ENCODE peak calls at places on chromosomes 16 and 17, in four cellular contexts. One of them, this sample, is unnamed.
A peak's percentile ranks its signal among the peaks of the same experiment; 100 is the strongest.

GRCh38 chr17:39719563-39719962 is 10.8 kb downstream of the MIEN1 start:
- DNase-seq in H1: no peak
- DNase-seq in HepG2: no peak
- DNase-seq in GM12878: no peak
- DNase-seq in this sample: no peak

GRCh38 chr17:79294459-79295071 is 219.9 kb downstream of the ENGASE start:
- DNase-seq in GM12878: no peak
- DNase-seq in H1: peak; percentile 62
- DNase-seq in HepG2: peak; percentile 36
- DNase-seq in this sample: peak; percentile 66

GRCh38 chr17:66727634-66728570 is 107.0 kb upstream of the CACNG5 start:
- DNase-seq in H1: peak; percentile 31
- DNase-seq in GM12878: no peak
- DNase-seq in HepG2: peak; percentile 47
- DNase-seq in this sample: peak; percentile 52

GRCh38 chr17:6611231-6611630 is 29.3 kb downstream of the KIAA0753 start:
- DNase-seq in GM12878: no peak
- DNase-seq in HepG2: no peak
- DNase-seq in H1: no peak
- DNase-seq in this sample: no peak

GRCh38 chr17:47785538-47786123 is 36.0 kb downstream of the OSBPL7 start:
- DNase-seq in HepG2: peak; percentile 52
- DNase-seq in H1: no peak
- DNase-seq in GM12878: no peak
- DNase-seq in this sample: no peak

GRCh38 chr17:68431661-68432071 is 25.6 kb downstream of the WIPI1 start:
- DNase-seq in H1: no peak
- DNase-seq in HepG2: peak; percentile 25
- DNase-seq in GM12878: no peak
- DNase-seq in this sample: no peak

GRCh38 chr17:57832711-57833596 is 16.9 kb downstream of the MRPS23 start:
- DNase-seq in H1: peak; percentile 13
- DNase-seq in GM12878: no peak
- DNase-seq in HepG2: peak; percentile 72
- DNase-seq in this sample: peak; percentile 70

GRCh38 chr16:29836623-29837022 is 16.4 kb downstream of the MVP start:
- DNase-seq in HepG2: no peak
- DNase-seq in GM12878: no peak
- DNase-seq in H1: no peak
- DNase-seq in this sample: no peak

GRCh38 chr17:17164676-17165075 is 41.5 kb downstream of the PLD6 start:
- DNase-seq in HepG2: no peak
- DNase-seq in GM12878: no peak
- DNase-seq in H1: no peak
- DNase-seq in this sample: no peak

GRCh38 chr17:42178817-42179216 is 2.1 kb downstream of the KCNH4 start:
- DNase-seq in HepG2: no peak
- DNase-seq in GM12878: no peak
- DNase-seq in H1: no peak
- DNase-seq in this sample: no peak

GRCh38 chr16:47486856-47487255 is 25.7 kb downstream of the PHKB start:
- DNase-seq in GM12878: no peak
- DNase-seq in H1: no peak
- DNase-seq in HepG2: no peak
- DNase-seq in this sample: no peak

GRCh38 chr16:61820398-61820797 is 215.8 kb downstream of the CDH8 start:
- DNase-seq in HepG2: no peak
- DNase-seq in GM12878: no peak
- DNase-seq in H1: no peak
- DNase-seq in this sample: no peak

GRCh38 chr16:68987734-68988457 is 117.6 kb upstream of the HAS3 start:
- DNase-seq in GM12878: no peak
- DNase-seq in HepG2: no peak
- DNase-seq in H1: no peak
- DNase-seq in this sample: no peak

GRCh38 chr17:51299859-51300258 is 39.5 kb downstream of the UTP18 start:
- DNase-seq in GM12878: no peak
- DNase-seq in HepG2: no peak
- DNase-seq in H1: no peak
- DNase-seq in this sample: no peak

GRCh38 chr17:46198233-46198632 is 5.0 kb upstream of the KANSL1 start:
- DNase-seq in H1: no peak
- DNase-seq in GM12878: no peak
- DNase-seq in HepG2: no peak
- DNase-seq in this sample: no peak

GRCh38 chr16:89827383-89828198 is 684 bp upstream of the SPIRE2 start:
- DNase-seq in GM12878: no peak
- DNase-seq in H1: no peak
- DNase-seq in HepG2: peak; percentile 79
- DNase-seq in this sample: no peak

GRCh38 chr16:27245276-27246231 is 23.0 kb downstream of the NSMCE1 start:
- DNase-seq in HepG2: no peak
- DNase-seq in H1: no peak
- DNase-seq in GM12878: no peak
- DNase-seq in this sample: no peak

GRCh38 chr16:84883301-84883700 is 63.5 kb downstream of the CRISPLD2 start:
- DNase-seq in GM12878: no peak
- DNase-seq in H1: no peak
- DNase-seq in HepG2: no peak
- DNase-seq in this sample: no peak

GRCh38 chr16:1286492-1287094 is 22.8 kb upstream of the UBE2I start:
- DNase-seq in GM12878: no peak
- DNase-seq in H1: no peak
- DNase-seq in HepG2: no peak
- DNase-seq in this sample: no peak

GRCh38 chr17:46847204-46848191 is 3.9 kb upstream of the WNT9B start:
- DNase-seq in HepG2: peak; percentile 35
- DNase-seq in GM12878: no peak
- DNase-seq in H1: no peak
- DNase-seq in this sample: no peak

GRCh38 chr17:5929721-5930120 is 140.5 kb upstream of the WSCD1 start:
- DNase-seq in H1: no peak
- DNase-seq in GM12878: no peak
- DNase-seq in HepG2: no peak
- DNase-seq in this sample: no peak

GRCh38 chr17:74981979-74982662 is 5.3 kb upstream of the CDR2L start:
- DNase-seq in H1: no peak
- DNase-seq in HepG2: peak; percentile 72
- DNase-seq in GM12878: no peak
- DNase-seq in this sample: peak; percentile 42

GRCh38 chr16:31215287-31216115 is 1.4 kb downstream of the PYDC1 start:
- DNase-seq in GM12878: no peak
- DNase-seq in HepG2: peak; percentile 39
- DNase-seq in H1: peak; percentile 73
- DNase-seq in this sample: peak; percentile 61

GRCh38 chr17:17774009-17774881 is 62.5 kb downstream of the SREBF1 start:
- DNase-seq in GM12878: no peak
- DNase-seq in H1: no peak
- DNase-seq in HepG2: no peak
- DNase-seq in this sample: no peak

GRCh38 chr17:266219-266618 is 84.8 kb upstream of the DOC2B start:
- DNase-seq in H1: no peak
- DNase-seq in GM12878: no peak
- DNase-seq in HepG2: no peak
- DNase-seq in this sample: no peak

GRCh38 chr16:77250395-77250794 is 51.2 kb downstream of the SYCE1L start:
- DNase-seq in H1: no peak
- DNase-seq in HepG2: no peak
- DNase-seq in GM12878: no peak
- DNase-seq in this sample: no peak

GRCh38 chr17:266701-267656 is 85.5 kb upstream of the DOC2B start:
- DNase-seq in H1: no peak
- DNase-seq in GM12878: no peak
- DNase-seq in HepG2: no peak
- DNase-seq in this sample: no peak

GRCh38 chr16:85002643-85003042 is 8.7 kb downstream of the ZDHHC7 start:
- DNase-seq in HepG2: no peak
- DNase-seq in H1: no peak
- DNase-seq in GM12878: no peak
- DNase-seq in this sample: no peak

GRCh38 chr17:6213859-6214258 is 143.7 kb downstream of the WSCD1 start:
- DNase-seq in GM12878: no peak
- DNase-seq in HepG2: no peak
- DNase-seq in H1: no peak
- DNase-seq in this sample: no peak

GRCh38 chr16:84929421-84930297 is 81.7 kb downstream of the ZDHHC7 start:
- DNase-seq in H1: no peak
- DNase-seq in HepG2: no peak
- DNase-seq in GM12878: no peak
- DNase-seq in this sample: no peak

GRCh38 chr17:15335446-15335845 is 6.0 kb downstream of the TEKT3 start:
- DNase-seq in H1: no peak
- DNase-seq in GM12878: no peak
- DNase-seq in HepG2: no peak
- DNase-seq in this sample: no peak

GRCh38 chr17:40936976-40937375 is 470 bp downstream of the KRT23 start:
- DNase-seq in HepG2: no peak
- DNase-seq in GM12878: no peak
- DNase-seq in H1: no peak
- DNase-seq in this sample: no peak

GRCh38 chr17:1259910-1260389 is 10.3 kb upstream of the BHLHA9 start:
- DNase-seq in H1: no peak
- DNase-seq in GM12878: no peak
- DNase-seq in HepG2: no peak
- DNase-seq in this sample: no peak

GRCh38 chr17:80191192-80191591 is 21.4 kb downstream of the CARD14 start:
- DNase-seq in GM12878: no peak
- DNase-seq in HepG2: no peak
- DNase-seq in H1: no peak
- DNase-seq in this sample: no peak

GRCh38 chr16:68069511-68070248 is 15.5 kb upstream of the NFATC3 start:
- DNase-seq in HepG2: no peak
- DNase-seq in H1: no peak
- DNase-seq in GM12878: no peak
- DNase-seq in this sample: no peak

DNA sequence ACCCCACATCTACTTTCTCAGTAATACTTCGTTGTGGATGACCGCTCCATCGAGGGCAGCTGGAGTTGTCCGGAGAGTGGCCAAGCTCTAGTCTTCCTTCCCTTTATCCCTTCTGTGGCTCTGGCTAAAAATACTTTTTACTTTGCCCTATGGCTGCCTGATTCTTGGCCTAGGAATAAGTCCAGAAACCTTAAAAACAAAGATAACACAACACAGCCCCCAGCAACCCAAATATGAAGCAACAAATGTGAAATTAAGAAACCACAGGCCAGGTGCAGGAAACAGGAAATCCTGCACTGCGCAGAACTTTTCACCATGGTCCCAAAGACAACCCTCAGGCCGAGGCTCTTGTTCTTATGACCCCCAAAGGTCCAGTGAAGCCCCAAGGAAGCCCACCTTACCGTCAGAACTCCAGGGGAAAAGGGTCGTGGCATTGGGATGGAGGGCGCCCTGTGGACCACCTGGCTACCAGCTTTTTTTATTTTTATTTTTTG is 26.0 kb downstream of the TK2 start:
- DNase-seq in GM12878: no peak
- DNase-seq in H1: no peak
- DNase-seq in HepG2: no peak
- DNase-seq in this sample: no peak
- TF ChIP-seq ZNF274 in GM12878: no peak
- TF ChIP-seq ZNF274 in H1: no peak
- TF ChIP-seq ZNF274 in HepG2: no peak
- TF ChIP-seq ZNF274 in this sample: no peak

DNA sequence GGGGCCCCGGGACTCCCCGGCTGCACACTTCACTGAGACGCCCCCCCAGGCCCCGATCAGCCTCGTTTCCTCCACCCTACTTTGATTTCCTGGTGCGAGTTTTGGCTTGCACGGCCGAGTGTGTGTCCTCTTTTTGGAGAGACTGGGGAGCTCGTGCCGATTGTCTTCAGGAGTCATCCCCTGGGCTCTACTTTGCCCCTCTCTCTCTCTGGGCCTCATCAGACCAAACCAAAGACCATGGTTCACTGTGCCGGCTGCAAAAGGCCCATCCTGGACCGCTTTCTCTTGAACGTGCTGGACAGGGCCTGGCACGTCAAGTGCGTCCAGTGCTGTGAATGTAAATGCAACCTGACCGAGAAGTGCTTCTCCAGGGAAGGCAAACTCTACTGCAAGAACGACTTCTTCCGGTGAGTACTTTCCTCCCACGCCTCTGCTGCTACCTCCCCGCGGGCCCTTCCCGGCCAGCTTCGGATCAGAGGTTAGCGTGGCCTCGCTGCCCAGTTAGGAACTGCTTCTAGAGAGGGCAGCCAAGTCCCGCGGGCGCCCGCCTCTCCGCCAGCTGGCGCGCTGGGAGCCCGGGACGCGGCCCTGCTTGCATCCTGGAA is 788 bp downstream of the LHX1 start:
- DNase-seq in HepG2: no peak
- DNase-seq in H1: no peak
- DNase-seq in GM12878: no peak
- DNase-seq in this sample: no peak
- TF ChIP-seq SUZ12 in HepG2: no peak
- TF ChIP-seq SUZ12 in H1: no peak
- TF ChIP-seq SUZ12 in GM12878: peak; percentile 28
- TF ChIP-seq SUZ12 in this sample: no peak

GRCh38 chr16:75147968-75148310 is 385 bp upstream of the ZFP1 start:
- DNase-seq in GM12878: no peak
- DNase-seq in HepG2: no peak
- DNase-seq in H1: no peak
- DNase-seq in this sample: no peak
- H3K9ac ChIP-seq in GM12878: no peak overlapping the region
- H3K9ac ChIP-seq in HepG2: peak overlapping the region; percentile 81
- H3K9ac ChIP-seq in H1: no peak overlapping the region
- H3K9ac ChIP-seq in this sample: no peak overlapping the region

GRCh38 chr17:30203471-30203981 is 32.0 kb downstream of the SLC6A4 start:
- DNase-seq in HepG2: no peak
- DNase-seq in GM12878: no peak
- DNase-seq in H1: peak; percentile 21
- DNase-seq in this sample: no peak
- TF ChIP-seq ZNF274 in HepG2: no peak
- TF ChIP-seq ZNF274 in GM12878: no peak
- TF ChIP-seq ZNF274 in H1: no peak
- TF ChIP-seq ZNF274 in this sample: no peak

GRCh38 chr16:4318171-4318910 is 2.5 kb downstream of the GLIS2 start:
- DNase-seq in H1: no peak
- DNase-seq in GM12878: no peak
- DNase-seq in HepG2: no peak
- DNase-seq in this sample: no peak
- TF ChIP-seq SUZ12 in H1: no peak
- TF ChIP-seq SUZ12 in GM12878: no peak
- TF ChIP-seq SUZ12 in HepG2: no peak
- TF ChIP-seq SUZ12 in this sample: no peak

This sample was measured in NT2/D1.